ENCODE peak calls at places on chromosomes 7 and 10, in four cellular contexts. A is mucosa of gallbladder; D is immature natural killer cell; B is CD8-positive, alpha-beta memory T cell. H is an unnamed sample.

GRCh38 chr7:78690174-78690573 is 763.3 kb downstream of the MAGI2 start:
- DNase-seq in A (no peak), B (no peak), D (no peak), H (no peak)

GRCh38 chr10:48801026-48801425 is 116.4 kb downstream of the WDFY4 start:
- DNase-seq in D (no peak), B (no peak), A (no peak), H (no peak)

GRCh38 chr7:36344618-36345017 is 45.0 kb upstream of the ANLN start:
- DNase-seq in A (no peak), B (no peak), D (no peak), H (no peak)

GRCh38 chr10:94413374-94413773 is 11.0 kb downstream of the TBC1D12 start:
- DNase-seq in D (no peak), B (no peak), A (no peak), H (no peak)

GRCh38 chr10:133116455-133116854 is 28.7 kb downstream of the ADGRA1 start:
- DNase-seq in A (no peak), D (no peak), B (peak; percentile 34), H (no peak)

GRCh38 chr7:132650498-132650897 is 74.2 kb upstream of the PLXNA4 start:
- DNase-seq in A (no peak), D (no peak), B (no peak), H (no peak)

GRCh38 chr10:119268428-119268827 is 61.1 kb downstream of the GRK5 start:
- DNase-seq in B (no peak), D (no peak), A (no peak), H (no peak)

GRCh38 chr7:100088621-100089457 is at the start of gene COPS6:
- DNase-seq in A (peak; percentile 83), D (peak; percentile 87), B (peak; percentile 90), H (peak; percentile 87)

GRCh38 chr7:3408814-3409595 is 108.0 kb downstream of the SDK1 start:
- DNase-seq in A (no peak), D (no peak), B (no peak), H (no peak)

GRCh38 chr7:5630670-5631069 is 150.8 kb downstream of the RNF216 start:
- DNase-seq in D (peak; percentile 60), B (peak; percentile 70), A (no peak), H (no peak)

H was measured in stomach.